ENCODE peak calls at places on chromosomes 4 and X, in ten cellular contexts. One of them, this sample, is unnamed.

GRCh38 chr4:76897522-76898384 is at the start of gene SOWAHB:
- DNase-seq in coronary artery: peak
- DNase-seq in astrocyte: no peak
- DNase-seq in MM.1S: peak
- DNase-seq in CD4-positive, alpha-beta T cell: no peak
- DNase-seq in A549: peak
- DNase-seq in psoas muscle: peak
- DNase-seq in H9: peak
- DNase-seq in esophagus muscularis mucosa: no peak
- DNase-seq in lower leg skin: no peak
- DNase-seq in this sample: no peak

GRCh38 chr4:35539404-35540055 is 704.8 kb downstream of the ARAP2 start:
- DNase-seq in coronary artery: no peak
- DNase-seq in astrocyte: no peak
- DNase-seq in MM.1S: no peak
- DNase-seq in CD4-positive, alpha-beta T cell: no peak
- DNase-seq in A549: no peak
- DNase-seq in psoas muscle: no peak
- DNase-seq in H9: no peak
- DNase-seq in esophagus muscularis mucosa: no peak
- DNase-seq in lower leg skin: no peak
- DNase-seq in this sample: no peak

GRCh38 chr4:12126476-12126875 is 697.8 kb upstream of the HS3ST1 start:
- DNase-seq in coronary artery: no peak
- DNase-seq in astrocyte: no peak
- DNase-seq in MM.1S: no peak
- DNase-seq in CD4-positive, alpha-beta T cell: no peak
- DNase-seq in A549: no peak
- DNase-seq in psoas muscle: no peak
- DNase-seq in H9: no peak
- DNase-seq in esophagus muscularis mucosa: no peak
- DNase-seq in lower leg skin: no peak
- DNase-seq in this sample: no peak

GRCh38 chr4:17166954-17167353 is 268.5 kb upstream of the LDB2 start:
- DNase-seq in coronary artery: no peak
- DNase-seq in astrocyte: peak
- DNase-seq in MM.1S: no peak
- DNase-seq in CD4-positive, alpha-beta T cell: no peak
- DNase-seq in A549: no peak
- DNase-seq in psoas muscle: no peak
- DNase-seq in H9: no peak
- DNase-seq in esophagus muscularis mucosa: no peak
- DNase-seq in lower leg skin: no peak
- DNase-seq in this sample: no peak

GRCh38 chr4:156971623-156972369 is at the start of gene PDGFC:
- DNase-seq in coronary artery: peak
- DNase-seq in astrocyte: peak
- DNase-seq in MM.1S: peak
- DNase-seq in CD4-positive, alpha-beta T cell: no peak
- DNase-seq in A549: peak
- DNase-seq in psoas muscle: peak
- DNase-seq in H9: peak
- DNase-seq in esophagus muscularis mucosa: peak
- DNase-seq in lower leg skin: peak
- DNase-seq in this sample: peak

GRCh38 chr4:113476800-113477199 is 284.7 kb downstream of the CAMK2D start:
- DNase-seq in coronary artery: no peak
- DNase-seq in astrocyte: no peak
- DNase-seq in MM.1S: no peak
- DNase-seq in CD4-positive, alpha-beta T cell: no peak
- DNase-seq in A549: no peak
- DNase-seq in psoas muscle: no peak
- DNase-seq in H9: no peak
- DNase-seq in esophagus muscularis mucosa: no peak
- DNase-seq in lower leg skin: no peak
- DNase-seq in this sample: no peak

GRCh38 chr4:118288097-118288496 is 64.7 kb downstream of the PRSS12 start:
- DNase-seq in coronary artery: no peak
- DNase-seq in astrocyte: no peak
- DNase-seq in MM.1S: no peak
- DNase-seq in CD4-positive, alpha-beta T cell: no peak
- DNase-seq in A549: no peak
- DNase-seq in psoas muscle: no peak
- DNase-seq in H9: no peak
- DNase-seq in esophagus muscularis mucosa: no peak
- DNase-seq in lower leg skin: no peak
- DNase-seq in this sample: peak

GRCh38 chr4:180134116-180134866 is 2108.9 kb upstream of the TENM3 start:
- DNase-seq in coronary artery: no peak
- DNase-seq in astrocyte: no peak
- DNase-seq in MM.1S: no peak
- DNase-seq in CD4-positive, alpha-beta T cell: no peak
- DNase-seq in A549: no peak
- DNase-seq in psoas muscle: peak
- DNase-seq in H9: no peak
- DNase-seq in esophagus muscularis mucosa: no peak
- DNase-seq in lower leg skin: peak
- DNase-seq in this sample: no peak

GRCh38 chr4:6278801-6279197 is 9.1 kb downstream of the WFS1 start:
- DNase-seq in coronary artery: no peak
- DNase-seq in astrocyte: peak
- DNase-seq in MM.1S: peak
- DNase-seq in CD4-positive, alpha-beta T cell: no peak
- DNase-seq in A549: no peak
- DNase-seq in psoas muscle: no peak
- DNase-seq in H9: no peak
- DNase-seq in esophagus muscularis mucosa: no peak
- DNase-seq in lower leg skin: no peak
- DNase-seq in this sample: peak

GRCh38 chr4:187839765-187840164 is 155.8 kb upstream of the ZFP42 start:
- DNase-seq in coronary artery: no peak
- DNase-seq in astrocyte: no peak
- DNase-seq in MM.1S: no peak
- DNase-seq in CD4-positive, alpha-beta T cell: no peak
- DNase-seq in A549: no peak
- DNase-seq in psoas muscle: no peak
- DNase-seq in H9: no peak
- DNase-seq in esophagus muscularis mucosa: no peak
- DNase-seq in lower leg skin: no peak
- DNase-seq in this sample: no peak

GRCh38 chrX:154011376-154012335 is 8.0 kb downstream of the IRAK1 start:
- DNase-seq in coronary artery: no peak
- DNase-seq in astrocyte: no peak
- DNase-seq in MM.1S: no peak
- DNase-seq in CD4-positive, alpha-beta T cell: no peak
- DNase-seq in A549: no peak
- DNase-seq in psoas muscle: peak
- DNase-seq in H9: no peak
- DNase-seq in esophagus muscularis mucosa: no peak
- DNase-seq in lower leg skin: no peak
- DNase-seq in this sample: no peak

GRCh38 chr4:113358784-113359183 is 309.3 kb downstream of the ANK2 start:
- DNase-seq in coronary artery: no peak
- DNase-seq in astrocyte: no peak
- DNase-seq in MM.1S: no peak
- DNase-seq in CD4-positive, alpha-beta T cell: no peak
- DNase-seq in A549: no peak
- DNase-seq in psoas muscle: no peak
- DNase-seq in H9: no peak
- DNase-seq in esophagus muscularis mucosa: no peak
- DNase-seq in lower leg skin: no peak
- DNase-seq in this sample: peak

GRCh38 chrX:153824348-153824747 is 6.0 kb downstream of the PDZD4 start:
- DNase-seq in coronary artery: no peak
- DNase-seq in astrocyte: no peak
- DNase-seq in MM.1S: no peak
- DNase-seq in CD4-positive, alpha-beta T cell: no peak
- DNase-seq in A549: no peak
- DNase-seq in psoas muscle: no peak
- DNase-seq in H9: no peak
- DNase-seq in esophagus muscularis mucosa: no peak
- DNase-seq in lower leg skin: no peak
- DNase-seq in this sample: no peak

GRCh38 chr4:156595041-156595440 is 376.6 kb downstream of the PDGFC start:
- DNase-seq in coronary artery: no peak
- DNase-seq in astrocyte: no peak
- DNase-seq in MM.1S: no peak
- DNase-seq in CD4-positive, alpha-beta T cell: no peak
- DNase-seq in A549: no peak
- DNase-seq in psoas muscle: no peak
- DNase-seq in H9: no peak
- DNase-seq in esophagus muscularis mucosa: no peak
- DNase-seq in lower leg skin: no peak
- DNase-seq in this sample: no peak

DNA sequence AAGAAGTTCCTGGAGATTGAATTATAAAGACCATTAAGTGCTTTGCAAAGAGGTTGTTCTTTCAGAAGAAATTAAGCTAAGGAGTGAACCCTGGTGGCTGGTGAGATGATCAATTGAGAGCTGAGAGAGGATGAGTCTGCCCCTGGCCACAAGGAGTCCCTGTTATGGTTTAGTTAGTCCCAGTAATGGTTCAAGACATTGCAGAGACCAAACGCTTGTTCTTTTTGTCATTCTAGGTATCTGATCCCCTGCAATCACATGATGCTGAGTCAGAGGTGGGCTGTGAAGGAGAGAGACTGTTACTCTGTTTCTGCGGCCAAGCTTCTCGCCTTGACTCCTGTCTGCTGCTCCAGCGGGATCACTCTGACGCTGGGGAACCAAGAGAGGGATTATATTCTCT is 114.5 kb downstream of the GATB start:
- DNase-seq in coronary artery: no peak
- DNase-seq in astrocyte: no peak
- DNase-seq in MM.1S: no peak
- DNase-seq in CD4-positive, alpha-beta T cell: no peak
- DNase-seq in A549: no peak
- DNase-seq in psoas muscle: no peak
- DNase-seq in H9: peak
- DNase-seq in esophagus muscularis mucosa: no peak
- DNase-seq in lower leg skin: no peak
- DNase-seq in this sample: no peak
- TF ChIP-seq CTCF in coronary artery: no peak
- TF ChIP-seq CTCF in astrocyte: no peak
- TF ChIP-seq CTCF in MM.1S: no peak
- TF ChIP-seq CTCF in CD4-positive, alpha-beta T cell: no peak
- TF ChIP-seq CTCF in A549: no peak
- TF ChIP-seq CTCF in psoas muscle: no peak
- TF ChIP-seq CTCF in H9: peak
- TF ChIP-seq CTCF in esophagus muscularis mucosa: no peak
- TF ChIP-seq CTCF in lower leg skin: no peak
- TF ChIP-seq CTCF in this sample: no peak

DNA sequence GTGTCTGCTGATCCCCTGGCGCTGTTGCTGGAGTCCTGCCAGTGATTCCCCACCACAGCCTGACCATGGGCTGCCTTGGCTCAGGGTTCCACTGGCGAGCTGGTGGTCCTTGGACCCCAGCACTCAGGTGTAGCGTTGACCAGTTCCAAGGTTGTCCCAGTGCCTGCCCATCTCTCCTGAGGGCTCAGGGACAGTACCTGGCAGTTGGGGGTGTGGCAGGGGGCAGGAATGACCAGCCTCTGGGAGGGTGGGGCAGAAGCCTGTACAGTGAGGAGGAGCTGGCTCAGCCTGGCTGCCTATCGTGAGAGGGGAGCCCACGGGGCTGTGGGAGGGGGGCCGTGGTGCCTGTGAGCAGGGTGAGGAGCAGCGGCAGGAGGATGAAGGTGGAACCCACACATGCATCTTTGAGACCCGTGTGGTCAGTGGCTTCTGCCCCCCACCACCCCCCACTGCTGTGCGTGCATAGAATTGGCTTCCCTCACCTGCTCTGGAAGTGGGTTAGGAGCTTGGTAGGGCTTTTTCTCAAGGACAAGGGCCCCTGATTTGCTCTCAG is 12.6 kb upstream of the MSANTD1 start:
- DNase-seq in coronary artery: no peak
- DNase-seq in astrocyte: no peak
- DNase-seq in MM.1S: no peak
- DNase-seq in CD4-positive, alpha-beta T cell: no peak
- DNase-seq in A549: no peak
- DNase-seq in psoas muscle: no peak
- DNase-seq in H9: no peak
- DNase-seq in esophagus muscularis mucosa: no peak
- DNase-seq in lower leg skin: no peak
- DNase-seq in this sample: no peak
- TF ChIP-seq CTCF in coronary artery: no peak
- TF ChIP-seq CTCF in astrocyte: no peak
- TF ChIP-seq CTCF in MM.1S: no peak
- TF ChIP-seq CTCF in CD4-positive, alpha-beta T cell: no peak
- TF ChIP-seq CTCF in A549: no peak
- TF ChIP-seq CTCF in psoas muscle: no peak
- TF ChIP-seq CTCF in H9: no peak
- TF ChIP-seq CTCF in esophagus muscularis mucosa: no peak
- TF ChIP-seq CTCF in lower leg skin: no peak
- TF ChIP-seq CTCF in this sample: no peak

DNA sequence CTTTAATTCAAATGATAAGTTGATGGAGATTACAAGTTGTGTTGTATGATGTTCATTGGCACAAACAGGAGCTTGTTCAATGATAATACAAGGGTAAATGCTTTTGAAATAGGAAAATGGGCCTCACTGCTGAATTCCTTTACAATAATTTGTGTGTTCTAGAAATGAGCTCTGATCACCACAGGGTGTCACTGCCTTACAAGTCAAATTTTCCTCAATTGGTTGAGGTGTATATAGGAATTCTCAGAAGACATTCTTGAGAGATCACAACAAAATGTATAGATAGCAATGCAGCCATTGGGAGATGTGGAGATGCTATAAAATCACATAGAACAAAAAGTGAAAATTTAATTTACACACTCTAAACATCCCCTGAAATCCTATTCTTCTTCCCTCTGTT is 49.6 kb downstream of the KLF8 start:
- DNase-seq in coronary artery: no peak
- DNase-seq in astrocyte: no peak
- DNase-seq in MM.1S: peak
- DNase-seq in CD4-positive, alpha-beta T cell: peak
- DNase-seq in A549: peak
- DNase-seq in psoas muscle: no peak
- DNase-seq in H9: no peak
- DNase-seq in esophagus muscularis mucosa: no peak
- DNase-seq in lower leg skin: no peak
- DNase-seq in this sample: peak
- TF ChIP-seq CTCF in coronary artery: no peak
- TF ChIP-seq CTCF in astrocyte: peak
- TF ChIP-seq CTCF in MM.1S: peak
- TF ChIP-seq CTCF in CD4-positive, alpha-beta T cell: peak
- TF ChIP-seq CTCF in A549: peak
- TF ChIP-seq CTCF in psoas muscle: peak
- TF ChIP-seq CTCF in H9: peak
- TF ChIP-seq CTCF in esophagus muscularis mucosa: no peak
- TF ChIP-seq CTCF in lower leg skin: no peak
- TF ChIP-seq CTCF in this sample: peak

DNA sequence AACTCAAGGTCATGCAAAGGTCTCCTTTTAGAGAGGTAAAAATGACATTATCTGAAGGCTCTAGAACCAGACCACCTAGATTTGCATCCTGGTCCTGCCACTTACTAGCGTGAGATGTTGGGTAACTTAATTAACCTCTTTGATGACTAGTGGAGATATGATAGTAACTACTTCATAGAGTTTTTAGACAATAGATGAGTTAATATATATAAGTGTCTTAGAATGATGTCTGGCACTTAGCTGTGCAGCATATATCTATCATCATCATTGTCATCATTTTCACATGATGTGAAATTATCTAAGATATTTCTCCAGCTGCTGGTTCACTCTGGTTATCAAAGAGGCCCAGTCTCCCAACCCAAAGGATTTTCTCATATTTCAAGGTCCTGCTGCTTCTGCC is 126.1 kb upstream of the DCLK2 start:
- DNase-seq in coronary artery: no peak
- DNase-seq in astrocyte: no peak
- DNase-seq in MM.1S: no peak
- DNase-seq in CD4-positive, alpha-beta T cell: no peak
- DNase-seq in A549: no peak
- DNase-seq in psoas muscle: no peak
- DNase-seq in H9: no peak
- DNase-seq in esophagus muscularis mucosa: no peak
- DNase-seq in lower leg skin: no peak
- DNase-seq in this sample: no peak
- TF ChIP-seq CTCF in coronary artery: no peak
- TF ChIP-seq CTCF in astrocyte: no peak
- TF ChIP-seq CTCF in MM.1S: no peak
- TF ChIP-seq CTCF in CD4-positive, alpha-beta T cell: no peak
- TF ChIP-seq CTCF in A549: no peak
- TF ChIP-seq CTCF in psoas muscle: no peak
- TF ChIP-seq CTCF in H9: no peak
- TF ChIP-seq CTCF in esophagus muscularis mucosa: no peak
- TF ChIP-seq CTCF in lower leg skin: no peak
- TF ChIP-seq CTCF in this sample: no peak